ENCODE peak calls at places on chromosome 11, in nine cellular contexts. T, X, S, N, Y, F, E, I and O are unnamed samples.

GRCh38 chr11:77266766-77267165 is 34.7 kb downstream of the GDPD4 start:
- DNase-seq in T (no peak), F (no peak), S (no peak), N (no peak), I (no peak), E (no peak), X (no peak), Y (no peak), O (no peak)

GRCh38 chr11:34546511-34547206 is 33.1 kb upstream of the ELF5 start:
- DNase-seq in I (no peak), F (no peak), N (no peak), E (no peak), X (no peak), S (peak), T (no peak), Y (peak), O (no peak)

GRCh38 chr11:19441752-19442553 is 201.2 kb upstream of the E2F8 start:
- DNase-seq in N (no peak), E (no peak), T (peak), X (peak), S (peak), I (peak), F (no peak), Y (no peak), O (peak)

GRCh38 chr11:5242933-5243844 is 6.5 kb downstream of the HBG1 start:
- DNase-seq in F (no peak), T (no peak), S (no peak), Y (no peak), N (no peak), E (no peak), I (peak), X (no peak), O (peak)

GRCh38 chr11:15006139-15006759 is 34.1 kb upstream of the CALCA start:
- DNase-seq in S (peak), F (peak), I (peak), E (no peak), Y (no peak), X (no peak), T (no peak), N (no peak), O (peak)

GRCh38 chr11:135027461-135027860 is 615.4 kb upstream of the B3GAT1 start:
- DNase-seq in F (peak), T (peak), S (peak), E (no peak), Y (no peak), X (peak), N (no peak), I (peak), O (no peak)

GRCh38 chr11:12673924-12674570 is at the start of gene TEAD1:
- DNase-seq in I (peak), F (peak), X (peak), E (peak), Y (peak), S (peak), T (peak), N (peak), O (peak)

GRCh38 chr11:74739546-74740270 is 8.5 kb upstream of the CHRDL2 start:
- DNase-seq in X (peak), S (peak), I (peak), N (no peak), T (peak), E (no peak), F (peak), Y (peak), O (peak)

GRCh38 chr11:74182635-74183034 is 11.5 kb downstream of the PPME1 start:
- DNase-seq in F (no peak), Y (no peak), E (no peak), T (no peak), X (no peak), N (no peak), I (peak), S (peak), O (no peak)

GRCh38 chr11:104410336-104410735 is 246.4 kb upstream of the PDGFD start:
- DNase-seq in E (no peak), F (no peak), N (no peak), Y (no peak), S (no peak), I (peak), T (no peak), X (no peak), O (no peak)

GRCh38 chr11:27387362-27387761 is 24.3 kb upstream of the CCDC34 start:
- DNase-seq in I (no peak), F (peak), Y (no peak), E (no peak), X (no peak), S (no peak), N (no peak), T (no peak), O (no peak)
- H3K27ac ChIP-seq in I (no peak), F (peak), Y (no peak), E (no peak), X (no peak), S (no peak), N (no peak), T (no peak), O (no peak)

GRCh38 chr11:62792193-62792575 is 378 bp upstream of the TMEM223 start:
- DNase-seq in N (peak), I (peak), Y (no peak), X (peak), S (no peak), T (no peak), E (peak), F (peak), O (no peak)
- H3K27ac ChIP-seq in N (peak), I (peak), Y (peak), X (peak), S (peak), T (peak), E (peak), F (peak), O (peak)

GRCh38 chr11:64894070-64894811 is 15.8 kb upstream of the EHD1 start:
- DNase-seq in F (peak), Y (peak), T (peak), N (peak), X (peak), S (peak), I (peak), E (peak), O (no peak)
- H3K27ac ChIP-seq in F (no peak), Y (no peak), T (no peak), N (peak), X (peak), S (no peak), I (no peak), E (peak), O (no peak)

GRCh38 chr11:100094121-100094865 is 592.8 kb upstream of the ARHGAP42 start:
- DNase-seq in N (no peak), X (no peak), E (no peak), Y (no peak), I (no peak), F (no peak), T (no peak), S (no peak), O (no peak)
- H3K27ac ChIP-seq in N (no peak), X (no peak), E (no peak), Y (no peak), I (no peak), F (no peak), T (no peak), S (no peak), O (no peak)

GRCh38 chr11:100849009-100849913 is 162.2 kb downstream of the ARHGAP42 start:
- DNase-seq in N (no peak), E (no peak), I (peak), T (no peak), Y (no peak), S (no peak), X (no peak), F (no peak), O (no peak)
- H3K27ac ChIP-seq in N (peak), E (no peak), I (peak), T (no peak), Y (no peak), S (no peak), X (peak), F (no peak), O (no peak)

GRCh38 chr11:29268733-29269132 is 748.1 kb downstream of the KCNA4 start:
- DNase-seq in N (no peak), F (no peak), S (no peak), E (no peak), Y (no peak), I (no peak), T (no peak), X (no peak), O (no peak)

GRCh38 chr11:29272019-29272654 is 744.7 kb downstream of the KCNA4 start:
- DNase-seq in I (peak), E (no peak), F (peak), T (no peak), N (no peak), X (no peak), S (peak), Y (no peak), O (no peak)

GRCh38 chr11:29271616-29272015 is 745.2 kb downstream of the KCNA4 start:
- DNase-seq in S (no peak), I (peak), Y (no peak), N (no peak), F (no peak), E (no peak), X (no peak), T (no peak), O (no peak)
- H3K27ac ChIP-seq in S (no peak), I (no peak), Y (no peak), N (no peak), F (no peak), E (no peak), X (no peak), T (no peak), O (no peak)